ENCODE peak calls at places on chromosome 4, in six cellular contexts. One of them, this sample, is unnamed.

GRCh38 chr4:186700746-186701145 is 22.9 kb downstream of the FAT1 start:
- DNase-seq in fibroblast of mammary gland: peak; percentile 90
- DNase-seq in smooth muscle cell of the brain vasculature: no peak
- DNase-seq in NCI-H460: no peak
- DNase-seq in A172: no peak
- DNase-seq in ACHN: no peak
- DNase-seq in this sample: peak; percentile 84

GRCh38 chr4:56662782-56663468 is 18.2 kb downstream of the HOPX start:
- DNase-seq in fibroblast of mammary gland: no peak
- DNase-seq in smooth muscle cell of the brain vasculature: no peak
- DNase-seq in NCI-H460: no peak
- DNase-seq in A172: no peak
- DNase-seq in ACHN: no peak
- DNase-seq in this sample: no peak

GRCh38 chr4:18935956-18936355 is 914.4 kb upstream of the LCORL start:
- DNase-seq in fibroblast of mammary gland: no peak
- DNase-seq in smooth muscle cell of the brain vasculature: no peak
- DNase-seq in NCI-H460: no peak
- DNase-seq in A172: no peak
- DNase-seq in ACHN: no peak
- DNase-seq in this sample: no peak

GRCh38 chr4:173794662-173795061 is 264.6 kb upstream of the HAND2 start:
- DNase-seq in fibroblast of mammary gland: peak; percentile 53
- DNase-seq in smooth muscle cell of the brain vasculature: no peak
- DNase-seq in NCI-H460: no peak
- DNase-seq in A172: peak; percentile 52
- DNase-seq in ACHN: no peak
- DNase-seq in this sample: no peak

GRCh38 chr4:212438-213174 is 88.3 kb downstream of the ZNF718 start:
- DNase-seq in fibroblast of mammary gland: peak; percentile 90
- DNase-seq in smooth muscle cell of the brain vasculature: peak; percentile 50
- DNase-seq in NCI-H460: no peak
- DNase-seq in A172: no peak
- DNase-seq in ACHN: no peak
- DNase-seq in this sample: peak; percentile 74

GRCh38 chr4:128600996-128601857 is 208.3 kb upstream of the JADE1 start:
- DNase-seq in fibroblast of mammary gland: peak; percentile 100
- DNase-seq in smooth muscle cell of the brain vasculature: peak; percentile 93
- DNase-seq in NCI-H460: peak; percentile 96
- DNase-seq in A172: peak; percentile 88
- DNase-seq in ACHN: peak; percentile 94
- DNase-seq in this sample: peak; percentile 67

GRCh38 chr4:38940476-38940875 is 72.9 kb downstream of the FAM114A1 start:
- DNase-seq in fibroblast of mammary gland: no peak
- DNase-seq in smooth muscle cell of the brain vasculature: no peak
- DNase-seq in NCI-H460: no peak
- DNase-seq in A172: no peak
- DNase-seq in ACHN: no peak
- DNase-seq in this sample: no peak

GRCh38 chr4:114015444-114015899 is 36.0 kb upstream of the ARSJ start:
- DNase-seq in fibroblast of mammary gland: peak; percentile 99
- DNase-seq in smooth muscle cell of the brain vasculature: peak; percentile 82
- DNase-seq in NCI-H460: peak; percentile 36
- DNase-seq in A172: peak; percentile 99
- DNase-seq in ACHN: peak; percentile 88
- DNase-seq in this sample: no peak

GRCh38 chr4:177292171-177292570 is 17.5 kb upstream of the NEIL3 start:
- DNase-seq in fibroblast of mammary gland: no peak
- DNase-seq in smooth muscle cell of the brain vasculature: no peak
- DNase-seq in NCI-H460: no peak
- DNase-seq in A172: no peak
- DNase-seq in ACHN: no peak
- DNase-seq in this sample: no peak

GRCh38 chr4:4875147-4875546 is 15.7 kb downstream of the MSX1 start:
- DNase-seq in fibroblast of mammary gland: no peak
- DNase-seq in smooth muscle cell of the brain vasculature: no peak
- DNase-seq in NCI-H460: no peak
- DNase-seq in A172: no peak
- DNase-seq in ACHN: no peak
- DNase-seq in this sample: no peak

GRCh38 chr4:1767770-1768366 is 25.2 kb upstream of the FGFR3 start:
- DNase-seq in fibroblast of mammary gland: peak; percentile 20
- DNase-seq in smooth muscle cell of the brain vasculature: no peak
- DNase-seq in NCI-H460: no peak
- DNase-seq in A172: no peak
- DNase-seq in ACHN: peak; percentile 47
- DNase-seq in this sample: no peak

GRCh38 chr4:49217492-49217891 is 231.4 kb downstream of the CWH43 start:
- DNase-seq in fibroblast of mammary gland: no peak
- DNase-seq in smooth muscle cell of the brain vasculature: no peak
- DNase-seq in NCI-H460: no peak
- DNase-seq in A172: no peak
- DNase-seq in ACHN: no peak
- DNase-seq in this sample: no peak

GRCh38 chr4:45442466-45442865 is 681.4 kb downstream of the GABRG1 start:
- DNase-seq in fibroblast of mammary gland: peak; percentile 24
- DNase-seq in smooth muscle cell of the brain vasculature: no peak
- DNase-seq in NCI-H460: peak; percentile 15
- DNase-seq in A172: no peak
- DNase-seq in ACHN: peak; percentile 37
- DNase-seq in this sample: no peak

GRCh38 chr4:38275331-38275821 is 315.2 kb downstream of the PTTG2 start:
- DNase-seq in fibroblast of mammary gland: no peak
- DNase-seq in smooth muscle cell of the brain vasculature: no peak
- DNase-seq in NCI-H460: no peak
- DNase-seq in A172: no peak
- DNase-seq in ACHN: no peak
- DNase-seq in this sample: no peak

GRCh38 chr4:56907489-56908205 is at the start of gene REST:
- DNase-seq in fibroblast of mammary gland: peak; percentile 42
- DNase-seq in smooth muscle cell of the brain vasculature: peak; percentile 29
- DNase-seq in NCI-H460: peak; percentile 45
- DNase-seq in A172: peak; percentile 22
- DNase-seq in ACHN: peak; percentile 71
- DNase-seq in this sample: peak; percentile 91

GRCh38 chr4:88697113-88697512 is 516 bp downstream of the NAP1L5 start:
- DNase-seq in fibroblast of mammary gland: peak; percentile 69
- DNase-seq in smooth muscle cell of the brain vasculature: no peak
- DNase-seq in NCI-H460: no peak
- DNase-seq in A172: no peak
- DNase-seq in ACHN: no peak
- DNase-seq in this sample: no peak

GRCh38 chr4:96056346-96056934 is 216.5 kb downstream of the PDHA2 start:
- DNase-seq in fibroblast of mammary gland: no peak
- DNase-seq in smooth muscle cell of the brain vasculature: no peak
- DNase-seq in NCI-H460: no peak
- DNase-seq in A172: no peak
- DNase-seq in ACHN: no peak
- DNase-seq in this sample: no peak

GRCh38 chr4:6446538-6447451 is 25.6 kb downstream of the PPP2R2C start:
- DNase-seq in fibroblast of mammary gland: no peak
- DNase-seq in smooth muscle cell of the brain vasculature: no peak
- DNase-seq in NCI-H460: no peak
- DNase-seq in A172: no peak
- DNase-seq in ACHN: no peak
- DNase-seq in this sample: no peak

GRCh38 chr4:17690898-17691297 is 76.5 kb downstream of the MED28 start:
- DNase-seq in fibroblast of mammary gland: no peak
- DNase-seq in smooth muscle cell of the brain vasculature: no peak
- DNase-seq in NCI-H460: no peak
- DNase-seq in A172: peak; percentile 11
- DNase-seq in ACHN: no peak
- DNase-seq in this sample: no peak